ENCODE peak calls at places on chromosomes 16 and 17, in ten cellular contexts. D is fibroblast of pulmonary artery; V is T-helper 9 cell; U is pancreas; N is stimulated activated CD8-positive, alpha-beta memory T cell treated with anti-CD3 and anti-CD28 coated beads, Interleukin-7, amount 100 ng/mL, for 24 hours; B is lower lobe of right lung; X is nephron progenitor cell; T is amniotic stem cell; G is GM10248; P is activated CD4-positive, alpha-beta T cell treated with anti-CD3 and anti-CD28 coated beads for 24 hours. L is an unnamed sample.

GRCh38 chr16:52498640-52499039 is 48.3 kb downstream of the TOX3 start:
- DNase-seq in D (no peak), V (no peak), U (no peak), N (no peak), B (no peak), X (no peak), T (no peak), G (no peak), P (no peak), L (peak)

GRCh38 chr16:53626816-53627215 is 76.8 kb downstream of the RPGRIP1L start:
- DNase-seq in D (no peak), V (no peak), U (no peak), N (no peak), B (no peak), X (no peak), T (no peak), G (no peak), P (no peak), L (no peak)

GRCh38 chr17:50266384-50267073 is 7.7 kb upstream of the TMEM92 start:
- DNase-seq in D (peak), V (no peak), U (peak), N (no peak), B (peak), X (no peak), T (peak), G (no peak), P (no peak), L (no peak)

GRCh38 chr17:11980813-11981212 is 16.5 kb downstream of the ZNF18 start:
- DNase-seq in D (peak), V (no peak), U (no peak), N (no peak), B (no peak), X (no peak), T (no peak), G (no peak), P (no peak), L (no peak)

GRCh38 chr16:47697826-47698225 is 236.7 kb downstream of the PHKB start:
- DNase-seq in D (no peak), V (no peak), U (no peak), N (no peak), B (no peak), X (no peak), T (no peak), G (no peak), P (no peak), L (no peak)

GRCh38 chr16:67555795-67556212 is 6.5 kb upstream of the CTCF start:
- DNase-seq in D (peak), V (no peak), U (no peak), N (no peak), B (no peak), X (no peak), T (no peak), G (no peak), P (peak), L (no peak)

GRCh38 chr17:70318061-70318460 is 148.7 kb downstream of the KCNJ2 start:
- DNase-seq in D (no peak), V (no peak), U (no peak), N (no peak), B (no peak), X (no peak), T (no peak), G (no peak), P (no peak), L (no peak)

GRCh38 chr17:62648247-62648953 is 20.9 kb downstream of the MRC2 start:
- DNase-seq in D (no peak), V (no peak), U (no peak), N (no peak), B (peak), X (no peak), T (no peak), G (no peak), P (no peak), L (no peak)

GRCh38 chr17:57197672-57198071 is 58.7 kb upstream of the MSI2 start:
- DNase-seq in D (no peak), V (no peak), U (no peak), N (no peak), B (no peak), X (no peak), T (no peak), G (no peak), P (no peak), L (no peak)

GRCh38 chr17:21240375-21241055 is 12.7 kb downstream of the NATD1 start:
- DNase-seq in D (no peak), V (no peak), U (no peak), N (no peak), B (no peak), X (peak), T (no peak), G (no peak), P (no peak), L (no peak)

GRCh38 chr17:77049440-77049839 is 91.3 kb upstream of the SEC14L1 start:
- DNase-seq in D (no peak), V (no peak), U (no peak), N (no peak), B (no peak), X (no peak), T (no peak), G (no peak), P (no peak), L (no peak)

GRCh38 chr17:29177871-29178749 is 2.1 kb downstream of the MYO18A start:
- DNase-seq in D (no peak), V (no peak), U (no peak), N (no peak), B (no peak), X (no peak), T (no peak), G (no peak), P (no peak), L (no peak)

GRCh38 chr16:60640038-60640437 is 1396.2 kb downstream of the CDH8 start:
- DNase-seq in D (no peak), V (no peak), U (no peak), N (no peak), B (no peak), X (no peak), T (no peak), G (no peak), P (no peak), L (no peak)

GRCh38 chr17:43211480-43212402 is at the start of gene TMEM106A:
- DNase-seq in D (peak), V (peak), U (peak), N (peak), B (peak), X (peak), T (peak), G (peak), P (peak), L (peak)

GRCh38 chr16:56965939-56966515 is 4.3 kb downstream of the CETP start:
- DNase-seq in D (no peak), V (no peak), U (no peak), N (no peak), B (no peak), X (no peak), T (no peak), G (no peak), P (no peak), L (no peak)

GRCh38 chr16:63422633-63423032 is 1386.4 kb upstream of the CDH8 start:
- DNase-seq in D (no peak), V (no peak), U (no peak), N (no peak), B (no peak), X (no peak), T (no peak), G (no peak), P (no peak), L (no peak)

GRCh38 chr17:81365148-81365600 is 30.1 kb upstream of the BAHCC1 start:
- DNase-seq in D (peak), V (no peak), U (peak), N (no peak), B (peak), X (peak), T (peak), G (no peak), P (no peak), L (no peak)

GRCh38 chr16:18958621-18959578 is 24.8 kb upstream of the TMC7 start:
- DNase-seq in D (no peak), V (no peak), U (no peak), N (no peak), B (no peak), X (no peak), T (no peak), G (no peak), P (no peak), L (no peak)

GRCh38 chr16:84387021-84387420 is 18.7 kb downstream of the ATP2C2 start:
- DNase-seq in D (no peak), V (no peak), U (no peak), N (no peak), B (no peak), X (no peak), T (no peak), G (no peak), P (no peak), L (no peak)

GRCh38 chr16:84367297-84367680 is 1.0 kb upstream of the ATP2C2 start:
- DNase-seq in D (no peak), V (no peak), U (no peak), N (no peak), B (peak), X (no peak), T (no peak), G (no peak), P (no peak), L (no peak)

GRCh38 chr16:2090819-2091721 is 43.3 kb downstream of the TSC2 start:
- DNase-seq in D (peak), V (peak), U (peak), N (no peak), B (peak), X (peak), T (no peak), G (peak), P (no peak), L (peak)

GRCh38 chr16:56744996-56745640 is 15.2 kb downstream of the NUP93 start:
- DNase-seq in D (no peak), V (no peak), U (no peak), N (no peak), B (no peak), X (no peak), T (no peak), G (no peak), P (no peak), L (no peak)

GRCh38 chr16:22008215-22009142 is 568 bp downstream of the MOSMO start:
- DNase-seq in D (no peak), V (peak), U (peak), N (no peak), B (peak), X (peak), T (no peak), G (no peak), P (no peak), L (peak)

GRCh38 chr17:66268247-66268927 is 34.0 kb upstream of the PRKCA start:
- DNase-seq in D (peak), V (no peak), U (no peak), N (no peak), B (no peak), X (no peak), T (peak), G (no peak), P (no peak), L (no peak)

GRCh38 chr16:57485916-57486857 is at the start of gene DOK4:
- DNase-seq in D (peak), V (peak), U (peak), N (peak), B (peak), X (peak), T (peak), G (peak), P (peak), L (peak)

GRCh38 chr16:55638256-55638655 is 17.5 kb upstream of the SLC6A2 start:
- DNase-seq in D (no peak), V (no peak), U (no peak), N (no peak), B (no peak), X (no peak), T (no peak), G (no peak), P (no peak), L (no peak)

GRCh38 chr16:397736-398332 is 835 bp downstream of the NME4 start:
- DNase-seq in D (peak), V (no peak), U (peak), N (no peak), B (peak), X (peak), T (peak), G (peak), P (no peak), L (peak)

GRCh38 chr16:89473791-89474414 is 16.5 kb downstream of the ANKRD11 start:
- DNase-seq in D (peak), V (no peak), U (peak), N (no peak), B (no peak), X (no peak), T (no peak), G (no peak), P (no peak), L (no peak)

GRCh38 chr16:24747425-24747824 is 18.0 kb downstream of the TNRC6A start:
- DNase-seq in D (no peak), V (no peak), U (no peak), N (no peak), B (no peak), X (no peak), T (no peak), G (no peak), P (no peak), L (no peak)

GRCh38 chr16:87707714-87708113 is 58.1 kb downstream of the KLHDC4 start:
- DNase-seq in D (no peak), V (no peak), U (no peak), N (no peak), B (no peak), X (no peak), T (no peak), G (no peak), P (no peak), L (no peak)

GRCh38 chr17:64448665-64449512 is at the start of gene MILR1:
- DNase-seq in D (peak), V (no peak), U (no peak), N (no peak), B (no peak), X (no peak), T (no peak), G (peak), P (no peak), L (no peak)

GRCh38 chr17:9363440-9364350 is 211.9 kb downstream of the STX8 start:
- DNase-seq in D (peak), V (no peak), U (no peak), N (no peak), B (no peak), X (no peak), T (no peak), G (no peak), P (no peak), L (no peak)

GRCh38 chr17:39769974-39770587 is 32.3 kb downstream of the GRB7 start:
- DNase-seq in D (no peak), V (peak), U (no peak), N (no peak), B (no peak), X (no peak), T (no peak), G (peak), P (peak), L (no peak)

GRCh38 chr17:7177210-7177953 is 1.8 kb downstream of the ASGR1 start:
- DNase-seq in D (peak), V (peak), U (peak), N (peak), B (peak), X (peak), T (peak), G (peak), P (peak), L (peak)

GRCh38 chr17:81471804-81472456 is 40.7 kb downstream of the ACTG1 start:
- DNase-seq in D (peak), V (no peak), U (no peak), N (no peak), B (no peak), X (no peak), T (no peak), G (no peak), P (no peak), L (no peak)

GRCh38 chr17:78512976-78513375 is 64.2 kb downstream of the DNAH17 start:
- DNase-seq in D (no peak), V (no peak), U (no peak), N (no peak), B (no peak), X (no peak), T (no peak), G (no peak), P (no peak), L (no peak)

GRCh38 chr16:81582655-81583441 is 138.2 kb downstream of the CMIP start:
- DNase-seq in D (peak), V (no peak), U (no peak), N (no peak), B (no peak), X (no peak), T (no peak), G (no peak), P (no peak), L (no peak)

GRCh38 chr17:78174870-78175642 is 6.7 kb downstream of the SYNGR2 start:
- DNase-seq in D (no peak), V (no peak), U (peak), N (no peak), B (no peak), X (no peak), T (no peak), G (no peak), P (no peak), L (no peak)

L was measured in endothelial cell.